ENCODE peak calls at places on chromosomes 1 and 21, in eight cellular contexts. One of them, this sample, is unnamed.

GRCh38 chr21:28538987-28539622 is 453.6 kb downstream of the LTN1 start:
- DNase-seq in uterus: no peak
- DNase-seq in naive thymus-derived CD4-positive, alpha-beta T cell: no peak
- DNase-seq in IMR-90: peak
- DNase-seq in left ventricle myocardium inferior: no peak
- DNase-seq in kidney: no peak
- DNase-seq in stomach: no peak
- DNase-seq in psoas muscle: no peak
- DNase-seq in this sample: no peak

GRCh38 chr1:201447911-201448871 is 20.8 kb downstream of the PHLDA3 start:
- DNase-seq in stomach: peak
- DNase-seq in uterus: peak
- DNase-seq in naive thymus-derived CD4-positive, alpha-beta T cell: peak
- DNase-seq in left ventricle myocardium inferior: peak
- DNase-seq in kidney: peak
- DNase-seq in IMR-90: peak
- DNase-seq in psoas muscle: peak
- DNase-seq in this sample: peak

GRCh38 chr1:106502659-106503058 is 553.8 kb upstream of the PRMT6 start:
- DNase-seq in naive thymus-derived CD4-positive, alpha-beta T cell: no peak
- DNase-seq in kidney: no peak
- DNase-seq in psoas muscle: no peak
- DNase-seq in uterus: no peak
- DNase-seq in IMR-90: no peak
- DNase-seq in left ventricle myocardium inferior: no peak
- DNase-seq in stomach: no peak
- DNase-seq in this sample: no peak

GRCh38 chr21:14451520-14451919 is 68.6 kb upstream of the HSPA13 start:
- DNase-seq in left ventricle myocardium inferior: no peak
- DNase-seq in naive thymus-derived CD4-positive, alpha-beta T cell: no peak
- DNase-seq in kidney: no peak
- DNase-seq in stomach: no peak
- DNase-seq in uterus: no peak
- DNase-seq in psoas muscle: no peak
- DNase-seq in IMR-90: no peak
- DNase-seq in this sample: no peak

GRCh38 chr1:26168410-26169167 is at the start of gene C1orf232:
- DNase-seq in psoas muscle: peak
- DNase-seq in uterus: no peak
- DNase-seq in naive thymus-derived CD4-positive, alpha-beta T cell: no peak
- DNase-seq in kidney: no peak
- DNase-seq in IMR-90: no peak
- DNase-seq in stomach: no peak
- DNase-seq in left ventricle myocardium inferior: no peak
- DNase-seq in this sample: no peak

GRCh38 chr1:172955161-172955821 is 95.5 kb downstream of the TNFSF18 start:
- DNase-seq in left ventricle myocardium inferior: no peak
- DNase-seq in stomach: no peak
- DNase-seq in psoas muscle: no peak
- DNase-seq in naive thymus-derived CD4-positive, alpha-beta T cell: no peak
- DNase-seq in uterus: no peak
- DNase-seq in IMR-90: peak
- DNase-seq in kidney: no peak
- DNase-seq in this sample: no peak

GRCh38 chr1:173409613-173410012 is 67.5 kb upstream of the PRDX6 start:
- DNase-seq in stomach: peak
- DNase-seq in psoas muscle: no peak
- DNase-seq in naive thymus-derived CD4-positive, alpha-beta T cell: peak
- DNase-seq in kidney: no peak
- DNase-seq in uterus: no peak
- DNase-seq in IMR-90: peak
- DNase-seq in left ventricle myocardium inferior: peak
- DNase-seq in this sample: peak

GRCh38 chr1:70805641-70806040 is 242.0 kb downstream of the PTGER3 start:
- DNase-seq in uterus: no peak
- DNase-seq in naive thymus-derived CD4-positive, alpha-beta T cell: no peak
- DNase-seq in left ventricle myocardium inferior: no peak
- DNase-seq in IMR-90: no peak
- DNase-seq in kidney: no peak
- DNase-seq in stomach: no peak
- DNase-seq in psoas muscle: no peak
- DNase-seq in this sample: no peak

GRCh38 chr1:53369761-53370160 is 41.9 kb upstream of the LRP8 start:
- DNase-seq in psoas muscle: no peak
- DNase-seq in left ventricle myocardium inferior: no peak
- DNase-seq in naive thymus-derived CD4-positive, alpha-beta T cell: no peak
- DNase-seq in IMR-90: no peak
- DNase-seq in kidney: peak
- DNase-seq in uterus: no peak
- DNase-seq in stomach: peak
- DNase-seq in this sample: no peak

GRCh38 chr1:119713538-119714456 is 2.1 kb downstream of the PHGDH start:
- DNase-seq in stomach: no peak
- DNase-seq in psoas muscle: no peak
- DNase-seq in uterus: no peak
- DNase-seq in IMR-90: peak
- DNase-seq in kidney: no peak
- DNase-seq in naive thymus-derived CD4-positive, alpha-beta T cell: no peak
- DNase-seq in left ventricle myocardium inferior: no peak
- DNase-seq in this sample: no peak

GRCh38 chr1:163357378-163357777 is 35.6 kb downstream of the NUF2 start:
- DNase-seq in kidney: no peak
- DNase-seq in naive thymus-derived CD4-positive, alpha-beta T cell: no peak
- DNase-seq in psoas muscle: no peak
- DNase-seq in left ventricle myocardium inferior: no peak
- DNase-seq in stomach: no peak
- DNase-seq in uterus: no peak
- DNase-seq in IMR-90: peak
- DNase-seq in this sample: no peak

GRCh38 chr1:213987422-213987875 is 324 bp upstream of the PROX1 start:
- DNase-seq in left ventricle myocardium inferior: no peak
- DNase-seq in stomach: peak
- DNase-seq in psoas muscle: no peak
- DNase-seq in kidney: no peak
- DNase-seq in uterus: no peak
- DNase-seq in naive thymus-derived CD4-positive, alpha-beta T cell: no peak
- DNase-seq in IMR-90: no peak
- DNase-seq in this sample: peak

GRCh38 chr1:97174039-97174704 is 452.6 kb downstream of the PTBP2 start:
- DNase-seq in left ventricle myocardium inferior: no peak
- DNase-seq in stomach: no peak
- DNase-seq in uterus: no peak
- DNase-seq in kidney: no peak
- DNase-seq in psoas muscle: no peak
- DNase-seq in IMR-90: no peak
- DNase-seq in naive thymus-derived CD4-positive, alpha-beta T cell: no peak
- DNase-seq in this sample: no peak

GRCh38 chr1:109096110-109096509 is 5.5 kb downstream of the TMEM167B start:
- DNase-seq in uterus: no peak
- DNase-seq in psoas muscle: no peak
- DNase-seq in IMR-90: no peak
- DNase-seq in left ventricle myocardium inferior: no peak
- DNase-seq in kidney: no peak
- DNase-seq in stomach: no peak
- DNase-seq in naive thymus-derived CD4-positive, alpha-beta T cell: no peak
- DNase-seq in this sample: no peak
- H3K4me3 ChIP-seq in uterus: no peak
- H3K4me3 ChIP-seq in psoas muscle: no peak
- H3K4me3 ChIP-seq in IMR-90: no peak
- H3K4me3 ChIP-seq in left ventricle myocardium inferior: no peak
- H3K4me3 ChIP-seq in kidney: no peak
- H3K4me3 ChIP-seq in stomach: no peak
- H3K4me3 ChIP-seq in naive thymus-derived CD4-positive, alpha-beta T cell: no peak
- H3K4me3 ChIP-seq in this sample: no peak

GRCh38 chr1:244192336-244192735 is 141.3 kb downstream of the ZBTB18 start:
- DNase-seq in stomach: no peak
- DNase-seq in naive thymus-derived CD4-positive, alpha-beta T cell: no peak
- DNase-seq in uterus: no peak
- DNase-seq in IMR-90: no peak
- DNase-seq in kidney: no peak
- DNase-seq in left ventricle myocardium inferior: no peak
- DNase-seq in psoas muscle: no peak
- DNase-seq in this sample: no peak

GRCh38 chr1:244199883-244200282 is 148.8 kb downstream of the ZBTB18 start:
- DNase-seq in left ventricle myocardium inferior: no peak
- DNase-seq in psoas muscle: no peak
- DNase-seq in uterus: no peak
- DNase-seq in IMR-90: no peak
- DNase-seq in stomach: no peak
- DNase-seq in naive thymus-derived CD4-positive, alpha-beta T cell: no peak
- DNase-seq in kidney: no peak
- DNase-seq in this sample: no peak

GRCh38 chr1:244200596-244200995 is 149.5 kb downstream of the ZBTB18 start:
- DNase-seq in stomach: no peak
- DNase-seq in IMR-90: no peak
- DNase-seq in kidney: no peak
- DNase-seq in uterus: no peak
- DNase-seq in psoas muscle: no peak
- DNase-seq in left ventricle myocardium inferior: no peak
- DNase-seq in naive thymus-derived CD4-positive, alpha-beta T cell: no peak
- DNase-seq in this sample: no peak

GRCh38 chr1:244197851-244198375 is 146.8 kb downstream of the ZBTB18 start:
- DNase-seq in left ventricle myocardium inferior: no peak
- DNase-seq in kidney: no peak
- DNase-seq in stomach: no peak
- DNase-seq in naive thymus-derived CD4-positive, alpha-beta T cell: no peak
- DNase-seq in IMR-90: peak
- DNase-seq in psoas muscle: no peak
- DNase-seq in uterus: no peak
- DNase-seq in this sample: no peak

DNA sequence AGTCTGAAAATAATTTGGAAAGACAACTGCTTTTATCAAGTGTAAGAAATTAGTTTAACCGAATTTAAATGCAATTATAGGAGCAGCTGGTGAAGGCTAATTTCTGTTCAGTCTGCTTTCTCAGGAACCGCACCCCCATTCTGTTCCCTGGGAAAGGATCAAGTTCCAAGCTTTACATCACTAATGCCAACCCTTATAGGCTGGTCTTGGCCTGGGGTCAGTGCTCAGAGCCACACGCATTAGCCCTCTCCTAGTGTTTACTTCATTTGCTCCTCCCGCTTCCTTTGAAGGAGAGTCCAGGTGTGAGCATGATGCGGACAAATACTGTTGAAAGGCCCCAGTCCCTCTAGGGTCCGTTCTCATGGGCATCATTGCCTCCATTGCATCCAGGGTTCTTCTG is 145.8 kb downstream of the ZBTB18 start:
- DNase-seq in uterus: no peak
- DNase-seq in kidney: no peak
- DNase-seq in psoas muscle: no peak
- DNase-seq in naive thymus-derived CD4-positive, alpha-beta T cell: no peak
- DNase-seq in stomach: no peak
- DNase-seq in IMR-90: no peak
- DNase-seq in left ventricle myocardium inferior: no peak
- DNase-seq in this sample: no peak
- H3K4me3 ChIP-seq in uterus: no peak
- H3K4me3 ChIP-seq in kidney: no peak
- H3K4me3 ChIP-seq in psoas muscle: no peak
- H3K4me3 ChIP-seq in naive thymus-derived CD4-positive, alpha-beta T cell: no peak
- H3K4me3 ChIP-seq in stomach: no peak
- H3K4me3 ChIP-seq in IMR-90: no peak
- H3K4me3 ChIP-seq in left ventricle myocardium inferior: no peak
- H3K4me3 ChIP-seq in this sample: no peak

GRCh38 chr1:84077476-84078107 is 66.5 kb upstream of the PRKACB start:
- DNase-seq in naive thymus-derived CD4-positive, alpha-beta T cell: peak
- DNase-seq in uterus: peak
- DNase-seq in stomach: peak
- DNase-seq in psoas muscle: peak
- DNase-seq in IMR-90: peak
- DNase-seq in kidney: peak
- DNase-seq in left ventricle myocardium inferior: peak
- DNase-seq in this sample: peak
- H3K4me3 ChIP-seq in naive thymus-derived CD4-positive, alpha-beta T cell: peak
- H3K4me3 ChIP-seq in uterus: peak
- H3K4me3 ChIP-seq in stomach: peak
- H3K4me3 ChIP-seq in psoas muscle: peak
- H3K4me3 ChIP-seq in IMR-90: peak
- H3K4me3 ChIP-seq in kidney: peak
- H3K4me3 ChIP-seq in left ventricle myocardium inferior: peak
- H3K4me3 ChIP-seq in this sample: peak

GRCh38 chr1:28249879-28250295 is 9.4 kb upstream of the SESN2 start:
- DNase-seq in stomach: no peak
- DNase-seq in IMR-90: no peak
- DNase-seq in psoas muscle: no peak
- DNase-seq in naive thymus-derived CD4-positive, alpha-beta T cell: no peak
- DNase-seq in left ventricle myocardium inferior: no peak
- DNase-seq in uterus: no peak
- DNase-seq in kidney: no peak
- DNase-seq in this sample: no peak

GRCh38 chr1:28248273-28249012 is 10.9 kb upstream of the SESN2 start:
- DNase-seq in uterus: peak
- DNase-seq in kidney: peak
- DNase-seq in psoas muscle: peak
- DNase-seq in left ventricle myocardium inferior: peak
- DNase-seq in stomach: peak
- DNase-seq in IMR-90: peak
- DNase-seq in naive thymus-derived CD4-positive, alpha-beta T cell: peak
- DNase-seq in this sample: peak

GRCh38 chr1:28246427-28246832 is 10.5 kb downstream of the ATP5IF1 start:
- DNase-seq in IMR-90: peak
- DNase-seq in stomach: no peak
- DNase-seq in psoas muscle: no peak
- DNase-seq in uterus: no peak
- DNase-seq in left ventricle myocardium inferior: no peak
- DNase-seq in kidney: no peak
- DNase-seq in naive thymus-derived CD4-positive, alpha-beta T cell: peak
- DNase-seq in this sample: peak

GRCh38 chr1:28247603-28248272 is 11.6 kb upstream of the SESN2 start:
- DNase-seq in left ventricle myocardium inferior: no peak
- DNase-seq in psoas muscle: no peak
- DNase-seq in kidney: no peak
- DNase-seq in uterus: no peak
- DNase-seq in IMR-90: no peak
- DNase-seq in naive thymus-derived CD4-positive, alpha-beta T cell: no peak
- DNase-seq in stomach: no peak
- DNase-seq in this sample: no peak

DNA sequence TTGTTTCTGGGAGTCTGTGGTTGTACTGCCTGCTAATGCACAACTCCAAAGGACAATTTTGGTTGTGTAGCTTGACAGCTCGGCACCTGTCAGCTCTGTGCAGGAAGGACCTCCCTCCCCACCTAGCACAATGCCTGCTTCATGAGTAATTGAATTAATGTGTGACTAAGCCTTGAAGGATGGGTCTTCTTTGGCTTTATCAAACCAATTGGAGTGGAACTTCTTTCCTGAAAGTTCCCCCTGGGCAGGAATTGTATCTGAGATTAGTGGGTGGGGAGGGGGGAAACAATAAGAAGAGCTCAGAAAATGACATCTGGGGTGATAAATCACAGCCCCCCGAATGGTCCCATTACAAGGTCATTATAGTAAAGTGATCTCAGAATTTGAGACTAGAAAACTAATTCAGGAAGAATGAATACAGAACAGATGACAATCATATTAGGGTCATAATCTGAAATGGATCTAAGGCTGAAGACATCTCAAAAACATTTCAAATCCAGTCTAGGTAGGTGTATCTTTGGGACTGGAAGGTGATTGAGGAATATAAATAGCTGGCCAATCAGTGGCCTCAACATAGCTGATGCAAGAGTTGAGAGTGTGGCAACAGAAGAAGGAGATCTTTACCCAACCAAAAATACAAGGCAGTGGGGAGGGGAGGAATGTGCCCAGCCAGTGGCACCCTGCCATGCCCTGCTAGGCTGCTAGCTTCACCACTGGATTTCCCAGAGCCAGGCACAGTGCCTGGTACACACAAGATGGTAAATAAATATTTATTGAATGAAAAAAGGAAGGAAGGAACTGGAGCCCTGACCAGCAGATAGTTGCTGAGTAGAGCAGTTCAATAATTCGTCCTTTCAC is 10.1 kb upstream of the SESN2 start:
- DNase-seq in IMR-90: peak
- DNase-seq in naive thymus-derived CD4-positive, alpha-beta T cell: no peak
- DNase-seq in left ventricle myocardium inferior: peak
- DNase-seq in uterus: no peak
- DNase-seq in kidney: peak
- DNase-seq in stomach: peak
- DNase-seq in psoas muscle: peak
- DNase-seq in this sample: peak
- H3K4me3 ChIP-seq in IMR-90: no peak
- H3K4me3 ChIP-seq in naive thymus-derived CD4-positive, alpha-beta T cell: peak
- H3K4me3 ChIP-seq in left ventricle myocardium inferior: peak
- H3K4me3 ChIP-seq in uterus: no peak
- H3K4me3 ChIP-seq in kidney: peak
- H3K4me3 ChIP-seq in stomach: peak
- H3K4me3 ChIP-seq in psoas muscle: peak
- H3K4me3 ChIP-seq in this sample: peak

This sample was measured in GM12865.